ENCODE peak calls at places on chromosome 16, in ten cellular contexts. One of them, this sample, is unnamed.

GRCh38 chr16:31471241-31471874 is 594 bp upstream of the TGFB1I1 start:
- DNase-seq in DND-41: no peak
- DNase-seq in uterus: no peak
- DNase-seq in lung: no peak
- DNase-seq in psoas muscle: no peak
- DNase-seq in ovary: no peak
- DNase-seq in esophagus squamous epithelium: no peak
- DNase-seq in mammary epithelial cell: no peak
- DNase-seq in spleen: no peak
- DNase-seq in IMR-90: peak; percentile 17
- DNase-seq in this sample: no peak

GRCh38 chr16:4052096-4052495 is 64.1 kb downstream of the ADCY9 start:
- DNase-seq in psoas muscle: no peak
- DNase-seq in mammary epithelial cell: peak; percentile 2
- DNase-seq in ovary: no peak
- DNase-seq in lung: no peak
- DNase-seq in IMR-90: no peak
- DNase-seq in spleen: peak; percentile 22
- DNase-seq in uterus: no peak
- DNase-seq in esophagus squamous epithelium: no peak
- DNase-seq in DND-41: no peak
- DNase-seq in this sample: no peak

GRCh38 chr16:30180741-30181140 is 2.7 kb upstream of the CORO1A start:
- DNase-seq in spleen: no peak
- DNase-seq in lung: no peak
- DNase-seq in mammary epithelial cell: no peak
- DNase-seq in uterus: no peak
- DNase-seq in IMR-90: no peak
- DNase-seq in ovary: no peak
- DNase-seq in DND-41: no peak
- DNase-seq in esophagus squamous epithelium: no peak
- DNase-seq in psoas muscle: no peak
- DNase-seq in this sample: no peak

GRCh38 chr16:28283798-28284577 is 8.3 kb upstream of the SBK1 start:
- DNase-seq in ovary: no peak
- DNase-seq in spleen: no peak
- DNase-seq in esophagus squamous epithelium: no peak
- DNase-seq in IMR-90: no peak
- DNase-seq in uterus: no peak
- DNase-seq in DND-41: no peak
- DNase-seq in psoas muscle: no peak
- DNase-seq in lung: no peak
- DNase-seq in mammary epithelial cell: no peak
- DNase-seq in this sample: no peak

GRCh38 chr16:11843206-11843605 is 8.1 kb downstream of the RSL1D1 start:
- DNase-seq in spleen: no peak
- DNase-seq in lung: no peak
- DNase-seq in mammary epithelial cell: no peak
- DNase-seq in psoas muscle: no peak
- DNase-seq in uterus: no peak
- DNase-seq in DND-41: no peak
- DNase-seq in IMR-90: no peak
- DNase-seq in esophagus squamous epithelium: no peak
- DNase-seq in ovary: no peak
- DNase-seq in this sample: no peak

GRCh38 chr16:11706180-11706742 is 36.4 kb downstream of the TXNDC11 start:
- DNase-seq in uterus: no peak
- DNase-seq in lung: no peak
- DNase-seq in ovary: no peak
- DNase-seq in esophagus squamous epithelium: no peak
- DNase-seq in mammary epithelial cell: no peak
- DNase-seq in spleen: no peak
- DNase-seq in IMR-90: peak; percentile 33
- DNase-seq in psoas muscle: peak; percentile 47
- DNase-seq in DND-41: no peak
- DNase-seq in this sample: no peak

GRCh38 chr16:29806096-29806579 is at the start of gene MAZ:
- DNase-seq in uterus: no peak
- DNase-seq in esophagus squamous epithelium: no peak
- DNase-seq in IMR-90: peak; percentile 91
- DNase-seq in DND-41: no peak
- DNase-seq in spleen: peak; percentile 93
- DNase-seq in psoas muscle: peak; percentile 82
- DNase-seq in ovary: no peak
- DNase-seq in mammary epithelial cell: no peak
- DNase-seq in lung: no peak
- DNase-seq in this sample: no peak

GRCh38 chr16:66610111-66610820 is 5.8 kb downstream of the CMTM3 start:
- DNase-seq in uterus: no peak
- DNase-seq in IMR-90: no peak
- DNase-seq in psoas muscle: no peak
- DNase-seq in lung: no peak
- DNase-seq in mammary epithelial cell: no peak
- DNase-seq in esophagus squamous epithelium: no peak
- DNase-seq in spleen: peak; percentile 72
- DNase-seq in DND-41: no peak
- DNase-seq in ovary: no peak
- DNase-seq in this sample: no peak

GRCh38 chr16:11016993-11017392 is 72.6 kb downstream of the CLEC16A start:
- DNase-seq in esophagus squamous epithelium: no peak
- DNase-seq in spleen: no peak
- DNase-seq in mammary epithelial cell: peak; percentile 93
- DNase-seq in ovary: no peak
- DNase-seq in psoas muscle: peak; percentile 74
- DNase-seq in IMR-90: peak; percentile 58
- DNase-seq in lung: peak; percentile 60
- DNase-seq in uterus: peak; percentile 39
- DNase-seq in DND-41: peak; percentile 36
- DNase-seq in this sample: no peak

GRCh38 chr16:83561876-83562275 is 245.9 kb upstream of the HSBP1 start:
- DNase-seq in mammary epithelial cell: peak; percentile 5
- DNase-seq in IMR-90: peak; percentile 40
- DNase-seq in esophagus squamous epithelium: no peak
- DNase-seq in spleen: no peak
- DNase-seq in uterus: no peak
- DNase-seq in lung: no peak
- DNase-seq in DND-41: peak; percentile 12
- DNase-seq in psoas muscle: no peak
- DNase-seq in ovary: no peak
- DNase-seq in this sample: no peak

GRCh38 chr16:53766304-53767016 is 62.5 kb downstream of the FTO start:
- DNase-seq in IMR-90: peak; percentile 34
- DNase-seq in ovary: no peak
- DNase-seq in esophagus squamous epithelium: no peak
- DNase-seq in lung: no peak
- DNase-seq in psoas muscle: no peak
- DNase-seq in mammary epithelial cell: no peak
- DNase-seq in spleen: no peak
- DNase-seq in uterus: no peak
- DNase-seq in DND-41: no peak
- DNase-seq in this sample: no peak

DNA sequence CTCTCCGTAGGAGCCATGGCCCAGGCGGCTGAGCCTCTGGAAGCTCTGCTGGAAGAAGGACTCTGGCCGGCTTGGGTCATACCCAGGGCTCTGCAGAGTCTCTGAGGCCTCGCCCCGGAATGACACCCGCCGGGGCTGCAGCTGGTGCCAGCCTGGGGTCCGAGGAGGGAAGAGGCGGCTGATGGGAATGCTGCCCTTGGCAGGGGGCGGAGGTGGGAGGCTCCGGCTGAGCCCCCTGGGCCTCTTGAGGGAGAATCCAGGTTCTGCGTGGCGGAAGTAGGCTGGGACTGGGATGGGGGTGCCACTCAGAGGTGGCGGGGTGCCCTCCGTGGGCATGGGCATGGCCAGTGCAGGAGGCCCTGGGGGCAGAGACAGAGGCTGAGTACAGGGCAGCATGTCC is 3.6 kb downstream of the PKMYT1 start:
- DNase-seq in IMR-90: no peak
- DNase-seq in ovary: no peak
- DNase-seq in uterus: no peak
- DNase-seq in esophagus squamous epithelium: no peak
- DNase-seq in spleen: no peak
- DNase-seq in DND-41: no peak
- DNase-seq in psoas muscle: no peak
- DNase-seq in lung: no peak
- DNase-seq in mammary epithelial cell: no peak
- DNase-seq in this sample: no peak
- H3K36me3 ChIP-seq in IMR-90: peaks cover 2% of the 10 kb centered on the region
- H3K36me3 ChIP-seq in ovary: no peaks in the 10 kb centered on the region
- H3K36me3 ChIP-seq in uterus: no peaks in the 10 kb centered on the region
- H3K36me3 ChIP-seq in esophagus squamous epithelium: no peaks in the 10 kb centered on the region
- H3K36me3 ChIP-seq in spleen: no peaks in the 10 kb centered on the region
- H3K36me3 ChIP-seq in DND-41: peaks cover 78% of the 10 kb centered on the region
- H3K36me3 ChIP-seq in psoas muscle: no peaks in the 10 kb centered on the region
- H3K36me3 ChIP-seq in lung: no peaks in the 10 kb centered on the region
- H3K36me3 ChIP-seq in mammary epithelial cell: peaks cover 6% of the 10 kb centered on the region
- H3K36me3 ChIP-seq in this sample: peaks cover 1% of the 10 kb centered on the region

GRCh38 chr16:15055141-15056053 is 477 bp downstream of the NTAN1 start:
- DNase-seq in IMR-90: peak; percentile 23
- DNase-seq in ovary: no peak
- DNase-seq in psoas muscle: peak; percentile 69
- DNase-seq in spleen: peak; percentile 96
- DNase-seq in uterus: peak; percentile 35
- DNase-seq in lung: peak; percentile 51
- DNase-seq in mammary epithelial cell: peak; percentile 8
- DNase-seq in esophagus squamous epithelium: no peak
- DNase-seq in DND-41: peak; percentile 27
- DNase-seq in this sample: no peak
- TF ChIP-seq CTCF in IMR-90: peak; percentile 7
- TF ChIP-seq CTCF in ovary: no peak
- TF ChIP-seq CTCF in psoas muscle: no peak
- TF ChIP-seq CTCF in spleen: no peak
- TF ChIP-seq CTCF in uterus: no peak
- TF ChIP-seq CTCF in lung: no peak
- TF ChIP-seq CTCF in mammary epithelial cell: no peak
- TF ChIP-seq CTCF in esophagus squamous epithelium: no peak
- TF ChIP-seq CTCF in DND-41: peak; percentile 48
- TF ChIP-seq CTCF in this sample: peak; percentile 10

GRCh38 chr16:50751528-50751927 is 9.6 kb downstream of the CYLD start:
- DNase-seq in uterus: no peak
- DNase-seq in spleen: no peak
- DNase-seq in IMR-90: no peak
- DNase-seq in mammary epithelial cell: no peak
- DNase-seq in ovary: no peak
- DNase-seq in DND-41: no peak
- DNase-seq in psoas muscle: no peak
- DNase-seq in lung: no peak
- DNase-seq in esophagus squamous epithelium: no peak
- DNase-seq in this sample: no peak

GRCh38 chr16:50756466-50756865 is 14.6 kb downstream of the CYLD start:
- DNase-seq in lung: no peak
- DNase-seq in DND-41: no peak
- DNase-seq in mammary epithelial cell: no peak
- DNase-seq in psoas muscle: no peak
- DNase-seq in ovary: no peak
- DNase-seq in uterus: no peak
- DNase-seq in esophagus squamous epithelium: no peak
- DNase-seq in IMR-90: no peak
- DNase-seq in spleen: no peak
- DNase-seq in this sample: no peak

GRCh38 chr16:50747206-50747956 is 5.5 kb downstream of the CYLD start:
- DNase-seq in IMR-90: no peak
- DNase-seq in lung: no peak
- DNase-seq in DND-41: peak; percentile 47
- DNase-seq in ovary: no peak
- DNase-seq in uterus: no peak
- DNase-seq in psoas muscle: no peak
- DNase-seq in spleen: no peak
- DNase-seq in esophagus squamous epithelium: no peak
- DNase-seq in mammary epithelial cell: peak; percentile 34
- DNase-seq in this sample: no peak

DNA sequence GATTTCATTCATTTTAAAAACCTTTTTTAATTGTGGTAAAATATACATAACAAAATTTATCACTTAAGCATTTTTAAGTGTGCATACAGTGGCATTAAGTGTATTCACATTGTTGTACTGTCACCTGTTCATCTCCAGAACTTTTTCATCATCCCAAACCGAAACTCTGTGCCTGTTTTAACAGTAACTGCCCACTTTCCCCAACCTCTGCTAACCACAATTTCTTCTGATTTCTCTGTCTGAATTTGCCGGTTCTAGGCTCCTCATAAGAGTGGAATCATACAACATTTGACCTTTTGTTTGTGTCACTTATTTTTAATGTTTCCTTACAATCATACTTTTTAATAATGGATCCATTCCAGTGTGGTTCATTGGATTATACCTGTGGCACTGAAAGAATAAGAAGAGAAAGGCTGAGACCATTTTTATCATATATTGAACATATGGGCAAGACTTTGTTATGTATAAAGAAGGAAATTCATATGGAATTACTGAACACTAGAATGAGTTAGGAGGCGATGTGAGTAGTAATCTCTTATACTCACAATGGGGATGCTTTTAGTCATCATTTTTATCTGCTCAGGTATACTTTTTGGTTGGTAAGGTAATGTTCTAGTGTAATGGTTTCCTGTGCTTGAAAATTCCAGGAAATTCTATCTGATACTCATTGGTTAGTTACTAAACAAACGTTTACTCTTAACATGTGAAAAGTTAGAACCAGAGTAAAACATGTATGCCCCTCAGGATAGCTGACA is 10.8 kb downstream of the CYLD start:
- DNase-seq in esophagus squamous epithelium: no peak
- DNase-seq in DND-41: no peak
- DNase-seq in mammary epithelial cell: no peak
- DNase-seq in uterus: no peak
- DNase-seq in lung: no peak
- DNase-seq in IMR-90: no peak
- DNase-seq in spleen: no peak
- DNase-seq in psoas muscle: no peak
- DNase-seq in ovary: no peak
- DNase-seq in this sample: no peak
- H3K36me3 ChIP-seq in esophagus squamous epithelium: peaks cover 4% of the 10 kb centered on the region
- H3K36me3 ChIP-seq in DND-41: peaks cover 41% of the 10 kb centered on the region
- H3K36me3 ChIP-seq in mammary epithelial cell: peaks cover 2% of the 10 kb centered on the region
- H3K36me3 ChIP-seq in uterus: no peaks in the 10 kb centered on the region
- H3K36me3 ChIP-seq in lung: peaks cover 24% of the 10 kb centered on the region
- H3K36me3 ChIP-seq in IMR-90: peaks cover 13% of the 10 kb centered on the region
- H3K36me3 ChIP-seq in spleen: peaks cover 74% of the 10 kb centered on the region
- H3K36me3 ChIP-seq in psoas muscle: peaks cover 3% of the 10 kb centered on the region
- H3K36me3 ChIP-seq in ovary: no peaks in the 10 kb centered on the region
- H3K36me3 ChIP-seq in this sample: no peaks in the 10 kb centered on the region

GRCh38 chr16:23052908-23053580 is 96.2 kb downstream of the USP31 start:
- DNase-seq in lung: no peak
- DNase-seq in psoas muscle: no peak
- DNase-seq in uterus: no peak
- DNase-seq in DND-41: no peak
- DNase-seq in ovary: no peak
- DNase-seq in esophagus squamous epithelium: no peak
- DNase-seq in IMR-90: no peak
- DNase-seq in spleen: no peak
- DNase-seq in mammary epithelial cell: no peak
- DNase-seq in this sample: no peak

GRCh38 chr16:23045025-23045424 is 104.2 kb downstream of the USP31 start:
- DNase-seq in mammary epithelial cell: no peak
- DNase-seq in psoas muscle: no peak
- DNase-seq in uterus: no peak
- DNase-seq in esophagus squamous epithelium: no peak
- DNase-seq in IMR-90: no peak
- DNase-seq in spleen: no peak
- DNase-seq in lung: no peak
- DNase-seq in DND-41: no peak
- DNase-seq in ovary: no peak
- DNase-seq in this sample: no peak

GRCh38 chr16:23048164-23048563 is 101.1 kb downstream of the USP31 start:
- DNase-seq in lung: no peak
- DNase-seq in IMR-90: no peak
- DNase-seq in esophagus squamous epithelium: no peak
- DNase-seq in uterus: no peak
- DNase-seq in psoas muscle: no peak
- DNase-seq in ovary: no peak
- DNase-seq in DND-41: no peak
- DNase-seq in spleen: no peak
- DNase-seq in mammary epithelial cell: no peak
- DNase-seq in this sample: no peak
- TF ChIP-seq CTCF in lung: no peak
- TF ChIP-seq CTCF in IMR-90: no peak
- TF ChIP-seq CTCF in esophagus squamous epithelium: no peak
- TF ChIP-seq CTCF in uterus: no peak
- TF ChIP-seq CTCF in psoas muscle: no peak
- TF ChIP-seq CTCF in ovary: no peak
- TF ChIP-seq CTCF in DND-41: no peak
- TF ChIP-seq CTCF in spleen: no peak
- TF ChIP-seq CTCF in mammary epithelial cell: no peak
- TF ChIP-seq CTCF in this sample: no peak